ENCODE peak calls at places on chromosomes 4 and X, in four cellular contexts. V, M, K and T are unnamed samples.

GRCh38 chr4:75714681-75715080 is 9.7 kb upstream of the USO1 start:
- DNase-seq in V (no peak), M (no peak), K (no peak), T (no peak)

GRCh38 chr4:76554630-76555029 is 119.6 kb downstream of the SHROOM3 start:
- DNase-seq in V (no peak), M (no peak), K (no peak), T (no peak)

GRCh38 chrX:138756234-138756633 is 44.7 kb upstream of the FGF13 start:
- DNase-seq in V (peak; percentile 11), M (no peak), K (no peak), T (no peak)

GRCh38 chrX:147675819-147676218 is 235.9 kb upstream of the FMR1 start:
- DNase-seq in V (no peak), M (no peak), K (no peak), T (no peak)

GRCh38 chr4:4260185-4260751 is 12.2 kb upstream of the TMEM128 start:
- DNase-seq in V (peak; percentile 72), M (no peak), K (peak; percentile 79), T (no peak)

GRCh38 chr4:97912151-97912550 is 231.1 kb downstream of the STPG2 start:
- DNase-seq in V (no peak), M (no peak), K (no peak), T (no peak)

GRCh38 chrX:40085714-40086113 is 12.0 kb downstream of the BCOR start:
- DNase-seq in V (no peak), M (no peak), K (no peak), T (no peak)

GRCh38 chr4:78297075-78297815 is 240.1 kb downstream of the FRAS1 start:
- DNase-seq in V (no peak), M (no peak), K (no peak), T (peak; percentile 27)

GRCh38 chr4:16616981-16617380 is 281.5 kb downstream of the LDB2 start:
- DNase-seq in V (no peak), M (no peak), K (no peak), T (no peak)

GRCh38 chr4:15799703-15800102 is 21.6 kb downstream of the CD38 start:
- DNase-seq in V (no peak), M (no peak), K (no peak), T (no peak)

GRCh38 chrX:41449615-41450014 is 2.5 kb downstream of the NYX start:
- DNase-seq in V (no peak), M (no peak), K (no peak), T (no peak)

GRCh38 chr4:85715996-85716737 is 241.2 kb downstream of the ARHGAP24 start:
- DNase-seq in V (no peak), M (no peak), K (no peak), T (no peak)

GRCh38 chr4:64156253-64156652 is 253.0 kb downstream of the TECRL start:
- DNase-seq in V (no peak), M (no peak), K (no peak), T (no peak)

GRCh38 chr4:64157397-64157796 is 251.9 kb downstream of the TECRL start:
- DNase-seq in V (no peak), M (no peak), K (no peak), T (no peak)

GRCh38 chr4:64158648-64159326 is 250.5 kb downstream of the TECRL start:
- DNase-seq in V (peak; percentile 67), M (peak; percentile 28), K (peak; percentile 59), T (peak; percentile 19)
- TF ChIP-seq MYC in V (no peak), M (no peak), K (no peak), T (no peak)

GRCh38 chr4:8792491-8792890 is 79.1 kb downstream of the HMX1 start:
- DNase-seq in V (no peak), M (no peak), K (no peak), T (no peak)
- TF ChIP-seq POLR2AphosphoS2 in V (no peak), M (no peak), K (no peak), T (no peak)

DNA sequence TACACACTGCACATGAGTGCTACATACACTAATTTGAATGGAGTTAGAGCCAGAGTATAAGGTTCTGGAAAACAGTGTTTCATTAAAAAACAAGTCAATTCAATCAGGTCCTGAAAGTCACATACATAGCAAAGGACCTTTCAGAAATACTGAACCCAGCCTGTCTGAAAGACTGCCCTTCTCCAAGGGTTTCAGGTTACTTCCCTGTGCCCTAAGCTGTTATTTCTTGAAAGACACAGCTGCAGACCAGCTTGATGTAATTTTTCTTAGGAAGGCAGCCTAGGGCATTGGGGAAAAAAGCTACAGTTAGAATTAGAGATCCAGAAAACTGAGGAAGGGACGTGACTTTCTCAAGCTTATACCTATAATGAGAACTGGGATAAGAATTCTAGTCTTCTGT is 155.9 kb upstream of the MAOA start:
- DNase-seq in V (no peak), M (no peak), K (no peak), T (no peak)
- TF ChIP-seq MYC in V (no peak), M (no peak), K (no peak), T (no peak)

DNA sequence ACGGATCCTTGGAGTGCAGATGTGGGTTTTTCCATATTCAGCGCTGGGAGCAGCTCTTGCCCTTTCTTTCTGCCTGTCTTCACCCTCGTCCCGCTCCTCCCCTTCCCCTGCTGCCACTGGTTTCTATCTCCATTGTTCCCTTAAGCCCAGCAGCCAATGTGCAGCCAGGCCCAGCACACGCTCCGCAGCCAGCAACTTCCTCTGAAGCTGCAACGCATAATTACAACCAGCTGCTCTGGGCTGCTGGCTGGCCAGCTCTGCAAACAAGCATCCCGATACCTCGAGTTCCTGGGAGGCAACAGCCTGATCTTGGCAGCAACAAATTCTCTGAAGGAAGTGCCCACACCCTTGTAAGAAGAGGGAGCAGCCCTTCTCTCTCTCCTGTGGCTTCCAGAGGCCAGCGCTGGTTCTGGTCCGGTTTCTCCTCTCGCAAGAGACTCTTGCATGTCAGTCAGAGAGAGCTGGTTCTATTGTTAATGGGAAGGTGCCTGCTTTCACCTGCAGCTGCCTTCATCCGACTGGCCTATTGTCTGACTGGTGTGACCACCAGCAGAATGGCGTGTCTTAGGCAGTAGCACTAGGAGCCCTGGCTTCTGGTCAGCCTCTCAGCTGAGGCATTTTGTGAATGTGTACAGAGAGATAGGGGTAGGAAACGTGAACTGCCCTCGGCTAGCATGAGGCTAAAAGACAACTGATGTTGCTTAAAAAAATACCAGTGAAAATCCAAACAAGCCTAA is 83.8 kb upstream of the MAML3 start:
- DNase-seq in V (no peak), M (no peak), K (no peak), T (no peak)
- TF ChIP-seq POLR2AphosphoS2 in V (no peak), M (no peak), K (no peak), T (no peak)

GRCh38 chrX:44874481-44875184 is 1.6 kb downstream of the KDM6A start:
- DNase-seq in V (peak; percentile 50), M (peak; percentile 31), K (no peak), T (no peak)

GRCh38 chrX:44872319-44872816 is 620 bp upstream of the KDM6A start:
- DNase-seq in V (no peak), M (peak; percentile 45), K (no peak), T (no peak)

GRCh38 chrX:44875185-44875489 is 2.1 kb downstream of the KDM6A start:
- DNase-seq in V (no peak), M (no peak), K (no peak), T (no peak)

GRCh38 chrX:44872817-44873414 is at the start of gene KDM6A:
- DNase-seq in V (peak; percentile 98), M (peak; percentile 94), K (peak; percentile 91), T (peak; percentile 94)

DNA sequence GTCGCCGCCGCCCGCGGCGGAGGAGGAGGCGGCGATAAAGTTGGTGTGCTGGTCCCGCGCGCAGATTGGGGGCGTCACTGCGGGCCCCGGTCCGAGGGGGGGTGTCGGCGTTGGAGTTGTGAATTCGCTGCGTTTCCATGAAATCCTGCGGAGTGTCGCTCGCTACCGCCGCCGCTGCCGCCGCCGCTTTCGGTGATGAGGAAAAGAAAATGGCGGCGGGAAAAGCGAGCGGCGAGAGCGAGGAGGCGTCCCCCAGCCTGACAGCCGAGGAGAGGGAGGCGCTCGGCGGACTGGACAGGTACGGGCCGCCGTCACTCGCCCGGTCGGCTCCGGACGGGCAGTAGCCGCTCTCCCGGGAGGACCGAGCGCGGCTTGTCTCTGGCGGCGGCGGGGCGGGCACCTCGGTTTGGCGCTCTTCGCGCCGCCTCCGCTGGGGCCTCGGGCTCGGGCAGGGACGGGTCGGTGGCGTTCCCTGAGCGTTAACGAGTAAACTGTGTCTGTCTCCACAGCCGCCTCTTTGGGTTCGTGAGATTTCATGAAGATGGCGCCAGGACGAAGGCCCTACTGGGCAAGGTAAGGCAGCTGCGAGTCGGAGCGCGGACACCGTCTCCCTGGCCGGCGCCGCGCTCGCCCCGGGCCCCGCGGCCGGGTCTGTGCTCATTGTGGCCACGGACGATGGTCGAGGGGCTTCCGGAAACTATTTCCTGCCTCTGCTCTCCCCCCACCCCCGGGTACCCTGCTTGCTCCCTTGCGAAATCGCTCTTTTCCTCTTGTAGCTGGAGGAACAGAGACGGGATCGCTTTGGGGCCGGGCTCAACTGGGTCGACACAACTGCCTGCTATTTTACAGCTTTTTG is 655 bp downstream of the KDM6A start:
- DNase-seq in V (peak; percentile 56), M (peak; percentile 30), K (no peak), T (no peak)
- TF ChIP-seq MYC in V (no peak), M (no peak), K (no peak), T (no peak)

GRCh38 chr4:182212211-182212761 is 30.9 kb upstream of the TENM3 start:
- DNase-seq in V (no peak), M (no peak), K (no peak), T (no peak)
- TF ChIP-seq POLR2AphosphoS2 in V (no peak), M (no peak), K (no peak), T (no peak)

GRCh38 chr4:105546086-105546485 is 6.3 kb upstream of the ARHGEF38 start:
- DNase-seq in V (no peak), M (no peak), K (no peak), T (no peak)

GRCh38 chr4:105541420-105541819 is 11.0 kb upstream of the ARHGEF38 start:
- DNase-seq in V (no peak), M (no peak), K (no peak), T (no peak)

GRCh38 chr4:105543881-105544280 is 8.5 kb upstream of the ARHGEF38 start:
- DNase-seq in V (no peak), M (no peak), K (no peak), T (no peak)

GRCh38 chr4:105542032-105542431 is 10.4 kb upstream of the ARHGEF38 start:
- DNase-seq in V (no peak), M (no peak), K (no peak), T (no peak)

DNA sequence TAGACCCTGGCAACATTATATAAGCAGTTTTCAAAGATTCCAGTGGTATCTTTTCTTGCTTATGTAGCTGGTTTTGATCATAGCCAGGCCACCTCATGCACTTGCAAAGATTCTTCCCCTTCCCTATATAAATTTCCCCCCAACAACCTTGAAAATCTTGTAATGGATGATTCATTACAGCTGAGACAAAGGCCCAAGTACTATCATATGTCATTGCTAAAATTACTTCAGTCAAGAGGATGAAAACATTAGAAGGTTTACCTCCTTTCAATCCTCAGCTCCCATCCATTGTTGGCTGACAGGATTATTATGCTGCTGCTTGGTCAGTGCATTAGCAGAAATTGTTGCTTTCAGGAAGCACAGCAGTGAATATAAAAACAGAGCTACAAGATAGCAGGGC is 7.9 kb upstream of the ARHGEF38 start:
- DNase-seq in V (no peak), M (no peak), K (no peak), T (no peak)
- TF ChIP-seq MYC in V (no peak), M (no peak), K (no peak), T (no peak)